ENCODE peak calls at places on chromosomes 6 and 20, in ten cellular contexts. One of them, this sample, is unnamed.

GRCh38 chr6:90472716-90473115 is 114.2 kb downstream of the MAP3K7 start:
- DNase-seq in kidney epithelial cell: no peak
- DNase-seq in GM20000: no peak
- DNase-seq in AG09309: no peak
- DNase-seq in CD4-positive, alpha-beta T cell: no peak
- DNase-seq in glutamatergic neuron: no peak
- DNase-seq in heart right ventricle: no peak
- DNase-seq in epithelial cell of esophagus: no peak
- DNase-seq in A549: no peak
- DNase-seq in GM23338: no peak
- DNase-seq in this sample: no peak

GRCh38 chr20:20212675-20213096 is 155.2 kb upstream of the INSM1 start:
- DNase-seq in GM23338: no peak
- DNase-seq in A549: no peak
- DNase-seq in epithelial cell of esophagus: no peak
- DNase-seq in heart right ventricle: no peak
- DNase-seq in CD4-positive, alpha-beta T cell: no peak
- DNase-seq in AG09309: no peak
- DNase-seq in GM20000: no peak
- DNase-seq in glutamatergic neuron: no peak
- DNase-seq in kidney epithelial cell: no peak
- DNase-seq in this sample: no peak

GRCh38 chr20:50251383-50251748 is 60.7 kb downstream of the CEBPB start:
- DNase-seq in CD4-positive, alpha-beta T cell: no peak
- DNase-seq in epithelial cell of esophagus: no peak
- DNase-seq in GM23338: no peak
- DNase-seq in AG09309: no peak
- DNase-seq in A549: no peak
- DNase-seq in glutamatergic neuron: no peak
- DNase-seq in heart right ventricle: no peak
- DNase-seq in kidney epithelial cell: no peak
- DNase-seq in GM20000: no peak
- DNase-seq in this sample: no peak

GRCh38 chr6:56363796-56364195 is 116.4 kb upstream of the COL21A1 start:
- DNase-seq in GM20000: no peak
- DNase-seq in heart right ventricle: no peak
- DNase-seq in kidney epithelial cell: no peak
- DNase-seq in GM23338: no peak
- DNase-seq in CD4-positive, alpha-beta T cell: no peak
- DNase-seq in AG09309: no peak
- DNase-seq in glutamatergic neuron: no peak
- DNase-seq in epithelial cell of esophagus: no peak
- DNase-seq in A549: no peak
- DNase-seq in this sample: no peak

GRCh38 chr6:21230536-21230935 is 363.0 kb upstream of the SOX4 start:
- DNase-seq in A549: no peak
- DNase-seq in epithelial cell of esophagus: peak
- DNase-seq in glutamatergic neuron: no peak
- DNase-seq in CD4-positive, alpha-beta T cell: no peak
- DNase-seq in AG09309: no peak
- DNase-seq in GM20000: no peak
- DNase-seq in GM23338: no peak
- DNase-seq in heart right ventricle: no peak
- DNase-seq in kidney epithelial cell: no peak
- DNase-seq in this sample: no peak

GRCh38 chr6:53541900-53542299 is 3.0 kb downstream of the GCLC start:
- DNase-seq in GM20000: no peak
- DNase-seq in A549: no peak
- DNase-seq in epithelial cell of esophagus: no peak
- DNase-seq in GM23338: peak
- DNase-seq in kidney epithelial cell: no peak
- DNase-seq in heart right ventricle: no peak
- DNase-seq in CD4-positive, alpha-beta T cell: no peak
- DNase-seq in glutamatergic neuron: no peak
- DNase-seq in AG09309: no peak
- DNase-seq in this sample: no peak

GRCh38 chr6:170441316-170441715 is 111.8 kb downstream of the PSMB1 start:
- DNase-seq in GM23338: no peak
- DNase-seq in AG09309: no peak
- DNase-seq in epithelial cell of esophagus: no peak
- DNase-seq in A549: no peak
- DNase-seq in CD4-positive, alpha-beta T cell: no peak
- DNase-seq in kidney epithelial cell: no peak
- DNase-seq in glutamatergic neuron: no peak
- DNase-seq in GM20000: no peak
- DNase-seq in heart right ventricle: no peak
- DNase-seq in this sample: no peak

GRCh38 chr6:117050301-117050700 is 173.3 kb downstream of the RFX6 start:
- DNase-seq in kidney epithelial cell: no peak
- DNase-seq in A549: no peak
- DNase-seq in AG09309: no peak
- DNase-seq in epithelial cell of esophagus: no peak
- DNase-seq in GM23338: no peak
- DNase-seq in glutamatergic neuron: no peak
- DNase-seq in heart right ventricle: no peak
- DNase-seq in GM20000: no peak
- DNase-seq in CD4-positive, alpha-beta T cell: no peak
- DNase-seq in this sample: no peak

GRCh38 chr20:22507240-22507961 is 77.0 kb downstream of the FOXA2 start:
- DNase-seq in heart right ventricle: no peak
- DNase-seq in kidney epithelial cell: no peak
- DNase-seq in epithelial cell of esophagus: no peak
- DNase-seq in GM20000: no peak
- DNase-seq in glutamatergic neuron: no peak
- DNase-seq in CD4-positive, alpha-beta T cell: no peak
- DNase-seq in GM23338: no peak
- DNase-seq in AG09309: no peak
- DNase-seq in A549: no peak
- DNase-seq in this sample: no peak

GRCh38 chr6:117265425-117266266 is at the start of gene VGLL2:
- DNase-seq in A549: no peak
- DNase-seq in AG09309: no peak
- DNase-seq in GM23338: peak
- DNase-seq in glutamatergic neuron: peak
- DNase-seq in epithelial cell of esophagus: peak
- DNase-seq in CD4-positive, alpha-beta T cell: no peak
- DNase-seq in kidney epithelial cell: no peak
- DNase-seq in heart right ventricle: peak
- DNase-seq in GM20000: peak
- DNase-seq in this sample: peak

GRCh38 chr6:130966581-130966980 is 96.5 kb downstream of the EPB41L2 start:
- DNase-seq in epithelial cell of esophagus: no peak
- DNase-seq in heart right ventricle: no peak
- DNase-seq in GM23338: no peak
- DNase-seq in glutamatergic neuron: no peak
- DNase-seq in CD4-positive, alpha-beta T cell: no peak
- DNase-seq in AG09309: no peak
- DNase-seq in A549: no peak
- DNase-seq in kidney epithelial cell: no peak
- DNase-seq in GM20000: no peak
- DNase-seq in this sample: no peak

GRCh38 chr6:55578537-55579363 is at the start of gene HMGCLL1:
- DNase-seq in A549: peak
- DNase-seq in GM23338: peak
- DNase-seq in GM20000: peak
- DNase-seq in glutamatergic neuron: peak
- DNase-seq in epithelial cell of esophagus: peak
- DNase-seq in kidney epithelial cell: peak
- DNase-seq in CD4-positive, alpha-beta T cell: no peak
- DNase-seq in AG09309: no peak
- DNase-seq in heart right ventricle: peak
- DNase-seq in this sample: no peak

GRCh38 chr6:113464959-113465358 is 392.2 kb upstream of the MARCKS start:
- DNase-seq in GM23338: no peak
- DNase-seq in AG09309: no peak
- DNase-seq in CD4-positive, alpha-beta T cell: no peak
- DNase-seq in heart right ventricle: no peak
- DNase-seq in GM20000: no peak
- DNase-seq in epithelial cell of esophagus: peak
- DNase-seq in A549: peak
- DNase-seq in kidney epithelial cell: peak
- DNase-seq in glutamatergic neuron: no peak
- DNase-seq in this sample: no peak

GRCh38 chr20:36575066-36575743 is 1.8 kb downstream of the TGIF2 start:
- DNase-seq in kidney epithelial cell: no peak
- DNase-seq in CD4-positive, alpha-beta T cell: no peak
- DNase-seq in GM23338: peak
- DNase-seq in epithelial cell of esophagus: peak
- DNase-seq in heart right ventricle: peak
- DNase-seq in GM20000: peak
- DNase-seq in glutamatergic neuron: peak
- DNase-seq in AG09309: no peak
- DNase-seq in A549: peak
- DNase-seq in this sample: peak

GRCh38 chr6:159941286-159942113 is 27.4 kb upstream of the IGF2R start:
- DNase-seq in heart right ventricle: no peak
- DNase-seq in A549: peak
- DNase-seq in CD4-positive, alpha-beta T cell: no peak
- DNase-seq in GM23338: peak
- DNase-seq in AG09309: no peak
- DNase-seq in epithelial cell of esophagus: peak
- DNase-seq in glutamatergic neuron: no peak
- DNase-seq in GM20000: peak
- DNase-seq in kidney epithelial cell: no peak
- DNase-seq in this sample: peak

GRCh38 chr20:24899153-24899552 is 49.9 kb upstream of the CST7 start:
- DNase-seq in GM23338: no peak
- DNase-seq in GM20000: no peak
- DNase-seq in epithelial cell of esophagus: no peak
- DNase-seq in CD4-positive, alpha-beta T cell: no peak
- DNase-seq in glutamatergic neuron: no peak
- DNase-seq in A549: no peak
- DNase-seq in kidney epithelial cell: no peak
- DNase-seq in AG09309: no peak
- DNase-seq in heart right ventricle: no peak
- DNase-seq in this sample: no peak

GRCh38 chr6:137715589-137716045 is 151.4 kb upstream of the TNFAIP3 start:
- DNase-seq in epithelial cell of esophagus: no peak
- DNase-seq in GM20000: no peak
- DNase-seq in CD4-positive, alpha-beta T cell: no peak
- DNase-seq in A549: no peak
- DNase-seq in GM23338: no peak
- DNase-seq in glutamatergic neuron: no peak
- DNase-seq in heart right ventricle: no peak
- DNase-seq in AG09309: no peak
- DNase-seq in kidney epithelial cell: no peak
- DNase-seq in this sample: no peak

GRCh38 chr6:117498159-117498558 is 15.7 kb downstream of the DCBLD1 start:
- DNase-seq in glutamatergic neuron: no peak
- DNase-seq in AG09309: no peak
- DNase-seq in A549: peak
- DNase-seq in kidney epithelial cell: peak
- DNase-seq in epithelial cell of esophagus: peak
- DNase-seq in heart right ventricle: no peak
- DNase-seq in GM20000: no peak
- DNase-seq in CD4-positive, alpha-beta T cell: no peak
- DNase-seq in GM23338: no peak
- DNase-seq in this sample: no peak

GRCh38 chr20:23415958-23416583 is 5.2 kb downstream of the NAPB start:
- DNase-seq in heart right ventricle: no peak
- DNase-seq in AG09309: no peak
- DNase-seq in CD4-positive, alpha-beta T cell: no peak
- DNase-seq in glutamatergic neuron: no peak
- DNase-seq in kidney epithelial cell: no peak
- DNase-seq in A549: no peak
- DNase-seq in epithelial cell of esophagus: peak
- DNase-seq in GM23338: no peak
- DNase-seq in GM20000: no peak
- DNase-seq in this sample: no peak

GRCh38 chr6:167162591-167162990 is 4.8 kb upstream of the GPR31 start:
- DNase-seq in GM23338: peak
- DNase-seq in glutamatergic neuron: no peak
- DNase-seq in AG09309: no peak
- DNase-seq in epithelial cell of esophagus: no peak
- DNase-seq in A549: no peak
- DNase-seq in CD4-positive, alpha-beta T cell: no peak
- DNase-seq in kidney epithelial cell: no peak
- DNase-seq in heart right ventricle: no peak
- DNase-seq in GM20000: no peak
- DNase-seq in this sample: no peak
- TF ChIP-seq CTCF in GM23338: no peak
- TF ChIP-seq CTCF in glutamatergic neuron: no peak
- TF ChIP-seq CTCF in AG09309: no peak
- TF ChIP-seq CTCF in epithelial cell of esophagus: no peak
- TF ChIP-seq CTCF in A549: no peak
- TF ChIP-seq CTCF in CD4-positive, alpha-beta T cell: no peak
- TF ChIP-seq CTCF in kidney epithelial cell: no peak
- TF ChIP-seq CTCF in heart right ventricle: no peak
- TF ChIP-seq CTCF in GM20000: no peak
- TF ChIP-seq CTCF in this sample: no peak

DNA sequence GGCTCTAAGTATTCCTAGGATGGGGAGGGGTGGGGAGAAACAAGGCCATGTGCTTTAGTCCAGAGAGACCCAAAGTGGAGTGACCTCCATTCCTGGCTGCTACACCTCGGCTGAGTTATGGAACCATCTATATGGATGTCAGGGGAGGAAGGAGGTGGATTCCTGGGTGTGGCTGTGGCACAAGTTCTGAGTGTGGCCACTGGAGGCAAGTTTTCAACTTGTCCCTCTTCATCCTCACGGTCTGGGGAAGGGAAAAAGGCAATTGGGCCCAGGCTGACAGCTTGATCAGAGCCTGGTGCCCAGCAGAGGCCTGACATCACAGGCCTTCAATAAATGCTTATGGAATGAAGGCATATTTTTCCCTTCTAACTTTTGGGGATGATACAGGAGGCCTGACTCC is 2.0 kb upstream of the ITPR3 start:
- DNase-seq in glutamatergic neuron: no peak
- DNase-seq in CD4-positive, alpha-beta T cell: no peak
- DNase-seq in heart right ventricle: no peak
- DNase-seq in GM20000: no peak
- DNase-seq in AG09309: no peak
- DNase-seq in epithelial cell of esophagus: no peak
- DNase-seq in kidney epithelial cell: no peak
- DNase-seq in A549: no peak
- DNase-seq in GM23338: no peak
- DNase-seq in this sample: no peak
- TF ChIP-seq CTCF in glutamatergic neuron: no peak
- TF ChIP-seq CTCF in CD4-positive, alpha-beta T cell: no peak
- TF ChIP-seq CTCF in heart right ventricle: no peak
- TF ChIP-seq CTCF in GM20000: no peak
- TF ChIP-seq CTCF in AG09309: no peak
- TF ChIP-seq CTCF in epithelial cell of esophagus: no peak
- TF ChIP-seq CTCF in kidney epithelial cell: no peak
- TF ChIP-seq CTCF in A549: no peak
- TF ChIP-seq CTCF in GM23338: no peak
- TF ChIP-seq CTCF in this sample: no peak

GRCh38 chr6:31870385-31870921 is 7.8 kb upstream of the NEU1 start:
- DNase-seq in AG09309: no peak
- DNase-seq in glutamatergic neuron: no peak
- DNase-seq in CD4-positive, alpha-beta T cell: no peak
- DNase-seq in kidney epithelial cell: no peak
- DNase-seq in A549: no peak
- DNase-seq in GM20000: no peak
- DNase-seq in epithelial cell of esophagus: no peak
- DNase-seq in GM23338: peak
- DNase-seq in heart right ventricle: no peak
- DNase-seq in this sample: no peak
- TF ChIP-seq CTCF in AG09309: no peak
- TF ChIP-seq CTCF in glutamatergic neuron: no peak
- TF ChIP-seq CTCF in CD4-positive, alpha-beta T cell: no peak
- TF ChIP-seq CTCF in kidney epithelial cell: no peak
- TF ChIP-seq CTCF in A549: no peak
- TF ChIP-seq CTCF in GM20000: no peak
- TF ChIP-seq CTCF in epithelial cell of esophagus: peak
- TF ChIP-seq CTCF in GM23338: peak
- TF ChIP-seq CTCF in heart right ventricle: no peak
- TF ChIP-seq CTCF in this sample: peak

GRCh38 chr6:123380257-123380656 is 256.5 kb downstream of the TRDN start:
- DNase-seq in GM23338: peak
- DNase-seq in A549: peak
- DNase-seq in glutamatergic neuron: no peak
- DNase-seq in CD4-positive, alpha-beta T cell: no peak
- DNase-seq in kidney epithelial cell: no peak
- DNase-seq in GM20000: no peak
- DNase-seq in heart right ventricle: no peak
- DNase-seq in epithelial cell of esophagus: peak
- DNase-seq in AG09309: no peak
- DNase-seq in this sample: no peak
- TF ChIP-seq CTCF in GM23338: peak
- TF ChIP-seq CTCF in A549: peak
- TF ChIP-seq CTCF in glutamatergic neuron: peak
- TF ChIP-seq CTCF in CD4-positive, alpha-beta T cell: no peak
- TF ChIP-seq CTCF in kidney epithelial cell: peak
- TF ChIP-seq CTCF in GM20000: no peak
- TF ChIP-seq CTCF in heart right ventricle: peak
- TF ChIP-seq CTCF in epithelial cell of esophagus: peak
- TF ChIP-seq CTCF in AG09309: no peak
- TF ChIP-seq CTCF in this sample: peak